ENCODE peak calls at places on chromosome 10, in nine cellular contexts. One of them, this sample, is unnamed.

GRCh38 chr10:58028597-58029366 is 238.9 kb downstream of the IPMK start:
- DNase-seq in NCI-H446 treated with DMSO at 0.1 percent for 48 hours: no peak
- DNase-seq in endothelial cell: no peak
- DNase-seq in ELR: peak
- DNase-seq in Peyer's patch: no peak
- DNase-seq in neural progenitor cell: no peak
- DNase-seq in naive thymus-derived CD8-positive, alpha-beta T cell: no peak
- DNase-seq in head of caudate nucleus: no peak
- DNase-seq in EL: peak
- DNase-seq in this sample: no peak

GRCh38 chr10:77971804-77972144 is 45.2 kb upstream of the DLG5 start:
- DNase-seq in NCI-H446 treated with DMSO at 0.1 percent for 48 hours: no peak
- DNase-seq in endothelial cell: no peak
- DNase-seq in ELR: no peak
- DNase-seq in Peyer's patch: no peak
- DNase-seq in neural progenitor cell: no peak
- DNase-seq in naive thymus-derived CD8-positive, alpha-beta T cell: no peak
- DNase-seq in head of caudate nucleus: no peak
- DNase-seq in EL: no peak
- DNase-seq in this sample: no peak

GRCh38 chr10:370222-370825 is 235.1 kb downstream of the ZMYND11 start:
- DNase-seq in NCI-H446 treated with DMSO at 0.1 percent for 48 hours: no peak
- DNase-seq in endothelial cell: no peak
- DNase-seq in ELR: no peak
- DNase-seq in Peyer's patch: no peak
- DNase-seq in neural progenitor cell: no peak
- DNase-seq in naive thymus-derived CD8-positive, alpha-beta T cell: no peak
- DNase-seq in head of caudate nucleus: no peak
- DNase-seq in EL: no peak
- DNase-seq in this sample: no peak

GRCh38 chr10:5502903-5503835 is 3.8 kb upstream of the CALML5 start:
- DNase-seq in NCI-H446 treated with DMSO at 0.1 percent for 48 hours: no peak
- DNase-seq in endothelial cell: no peak
- DNase-seq in ELR: no peak
- DNase-seq in Peyer's patch: peak
- DNase-seq in neural progenitor cell: no peak
- DNase-seq in naive thymus-derived CD8-positive, alpha-beta T cell: no peak
- DNase-seq in head of caudate nucleus: no peak
- DNase-seq in EL: no peak
- DNase-seq in this sample: no peak

GRCh38 chr10:101986277-101986971 is 69.5 kb downstream of the ARMH3 start:
- DNase-seq in NCI-H446 treated with DMSO at 0.1 percent for 48 hours: no peak
- DNase-seq in endothelial cell: no peak
- DNase-seq in ELR: no peak
- DNase-seq in Peyer's patch: peak
- DNase-seq in neural progenitor cell: no peak
- DNase-seq in naive thymus-derived CD8-positive, alpha-beta T cell: no peak
- DNase-seq in head of caudate nucleus: no peak
- DNase-seq in EL: no peak
- DNase-seq in this sample: no peak

GRCh38 chr10:13000431-13000830 is 1.1 kb downstream of the CCDC3 start:
- DNase-seq in NCI-H446 treated with DMSO at 0.1 percent for 48 hours: no peak
- DNase-seq in endothelial cell: no peak
- DNase-seq in ELR: no peak
- DNase-seq in Peyer's patch: no peak
- DNase-seq in neural progenitor cell: no peak
- DNase-seq in naive thymus-derived CD8-positive, alpha-beta T cell: no peak
- DNase-seq in head of caudate nucleus: no peak
- DNase-seq in EL: no peak
- DNase-seq in this sample: no peak

GRCh38 chr10:4849555-4850242 is 23.7 kb downstream of the AKR1E2 start:
- DNase-seq in NCI-H446 treated with DMSO at 0.1 percent for 48 hours: peak
- DNase-seq in endothelial cell: peak
- DNase-seq in ELR: peak
- DNase-seq in Peyer's patch: peak
- DNase-seq in neural progenitor cell: peak
- DNase-seq in naive thymus-derived CD8-positive, alpha-beta T cell: peak
- DNase-seq in head of caudate nucleus: peak
- DNase-seq in EL: peak
- DNase-seq in this sample: peak

GRCh38 chr10:60346661-60347060 is 43.0 kb downstream of the ANK3 start:
- DNase-seq in NCI-H446 treated with DMSO at 0.1 percent for 48 hours: no peak
- DNase-seq in endothelial cell: no peak
- DNase-seq in ELR: no peak
- DNase-seq in Peyer's patch: no peak
- DNase-seq in neural progenitor cell: no peak
- DNase-seq in naive thymus-derived CD8-positive, alpha-beta T cell: no peak
- DNase-seq in head of caudate nucleus: no peak
- DNase-seq in EL: no peak
- DNase-seq in this sample: no peak

GRCh38 chr10:24552346-24553016 is 171.2 kb downstream of the ARHGAP21 start:
- DNase-seq in NCI-H446 treated with DMSO at 0.1 percent for 48 hours: no peak
- DNase-seq in endothelial cell: peak
- DNase-seq in ELR: peak
- DNase-seq in Peyer's patch: peak
- DNase-seq in neural progenitor cell: peak
- DNase-seq in naive thymus-derived CD8-positive, alpha-beta T cell: peak
- DNase-seq in head of caudate nucleus: no peak
- DNase-seq in EL: peak
- DNase-seq in this sample: peak

GRCh38 chr10:104577861-104578480 is 63.1 kb upstream of the SORCS3 start:
- DNase-seq in NCI-H446 treated with DMSO at 0.1 percent for 48 hours: no peak
- DNase-seq in endothelial cell: no peak
- DNase-seq in ELR: peak
- DNase-seq in Peyer's patch: no peak
- DNase-seq in neural progenitor cell: peak
- DNase-seq in naive thymus-derived CD8-positive, alpha-beta T cell: no peak
- DNase-seq in head of caudate nucleus: no peak
- DNase-seq in EL: no peak
- DNase-seq in this sample: no peak

GRCh38 chr10:93061594-93062498 is 1.2 kb downstream of the CYP26C1 start:
- DNase-seq in NCI-H446 treated with DMSO at 0.1 percent for 48 hours: no peak
- DNase-seq in endothelial cell: no peak
- DNase-seq in ELR: no peak
- DNase-seq in Peyer's patch: no peak
- DNase-seq in neural progenitor cell: no peak
- DNase-seq in naive thymus-derived CD8-positive, alpha-beta T cell: no peak
- DNase-seq in head of caudate nucleus: no peak
- DNase-seq in EL: no peak
- DNase-seq in this sample: no peak

GRCh38 chr10:119020627-119020946 is 8.9 kb upstream of the NANOS1 start:
- DNase-seq in NCI-H446 treated with DMSO at 0.1 percent for 48 hours: no peak
- DNase-seq in endothelial cell: no peak
- DNase-seq in ELR: peak
- DNase-seq in Peyer's patch: no peak
- DNase-seq in neural progenitor cell: no peak
- DNase-seq in naive thymus-derived CD8-positive, alpha-beta T cell: no peak
- DNase-seq in head of caudate nucleus: peak
- DNase-seq in EL: peak
- DNase-seq in this sample: no peak

GRCh38 chr10:100984670-100985177 is 2.6 kb downstream of the MRPL43 start:
- DNase-seq in NCI-H446 treated with DMSO at 0.1 percent for 48 hours: no peak
- DNase-seq in endothelial cell: no peak
- DNase-seq in ELR: no peak
- DNase-seq in Peyer's patch: peak
- DNase-seq in neural progenitor cell: no peak
- DNase-seq in naive thymus-derived CD8-positive, alpha-beta T cell: no peak
- DNase-seq in head of caudate nucleus: no peak
- DNase-seq in EL: no peak
- DNase-seq in this sample: no peak

GRCh38 chr10:72263613-72264241 is 10.0 kb upstream of the DDIT4 start:
- DNase-seq in NCI-H446 treated with DMSO at 0.1 percent for 48 hours: no peak
- DNase-seq in endothelial cell: no peak
- DNase-seq in ELR: no peak
- DNase-seq in Peyer's patch: peak
- DNase-seq in neural progenitor cell: no peak
- DNase-seq in naive thymus-derived CD8-positive, alpha-beta T cell: peak
- DNase-seq in head of caudate nucleus: no peak
- DNase-seq in EL: no peak
- DNase-seq in this sample: no peak

GRCh38 chr10:49751216-49751615 is 10.9 kb downstream of the OGDHL start:
- DNase-seq in NCI-H446 treated with DMSO at 0.1 percent for 48 hours: no peak
- DNase-seq in endothelial cell: no peak
- DNase-seq in ELR: no peak
- DNase-seq in Peyer's patch: no peak
- DNase-seq in neural progenitor cell: no peak
- DNase-seq in naive thymus-derived CD8-positive, alpha-beta T cell: no peak
- DNase-seq in head of caudate nucleus: peak
- DNase-seq in EL: no peak
- DNase-seq in this sample: peak

GRCh38 chr10:95356-96115 is 39.7 kb upstream of the ZMYND11 start:
- DNase-seq in NCI-H446 treated with DMSO at 0.1 percent for 48 hours: no peak
- DNase-seq in endothelial cell: no peak
- DNase-seq in ELR: no peak
- DNase-seq in Peyer's patch: no peak
- DNase-seq in neural progenitor cell: no peak
- DNase-seq in naive thymus-derived CD8-positive, alpha-beta T cell: no peak
- DNase-seq in head of caudate nucleus: no peak
- DNase-seq in EL: no peak
- DNase-seq in this sample: no peak

GRCh38 chr10:85319150-85319549 is 990.8 kb downstream of the CCSER2 start:
- DNase-seq in NCI-H446 treated with DMSO at 0.1 percent for 48 hours: no peak
- DNase-seq in endothelial cell: no peak
- DNase-seq in ELR: no peak
- DNase-seq in Peyer's patch: no peak
- DNase-seq in neural progenitor cell: no peak
- DNase-seq in naive thymus-derived CD8-positive, alpha-beta T cell: no peak
- DNase-seq in head of caudate nucleus: no peak
- DNase-seq in EL: no peak
- DNase-seq in this sample: no peak

GRCh38 chr10:17685227-17685840 is 41.4 kb downstream of the STAM start:
- DNase-seq in NCI-H446 treated with DMSO at 0.1 percent for 48 hours: no peak
- DNase-seq in endothelial cell: no peak
- DNase-seq in ELR: no peak
- DNase-seq in Peyer's patch: no peak
- DNase-seq in neural progenitor cell: no peak
- DNase-seq in naive thymus-derived CD8-positive, alpha-beta T cell: no peak
- DNase-seq in head of caudate nucleus: no peak
- DNase-seq in EL: no peak
- DNase-seq in this sample: no peak

GRCh38 chr10:128843972-128844371 is 623.1 kb upstream of the MGMT start:
- DNase-seq in NCI-H446 treated with DMSO at 0.1 percent for 48 hours: no peak
- DNase-seq in endothelial cell: no peak
- DNase-seq in ELR: no peak
- DNase-seq in Peyer's patch: no peak
- DNase-seq in neural progenitor cell: no peak
- DNase-seq in naive thymus-derived CD8-positive, alpha-beta T cell: no peak
- DNase-seq in head of caudate nucleus: no peak
- DNase-seq in EL: no peak
- DNase-seq in this sample: no peak

GRCh38 chr10:34102237-34102673 is 712.8 kb downstream of the PARD3 start:
- DNase-seq in NCI-H446 treated with DMSO at 0.1 percent for 48 hours: no peak
- DNase-seq in endothelial cell: no peak
- DNase-seq in ELR: peak
- DNase-seq in Peyer's patch: peak
- DNase-seq in neural progenitor cell: no peak
- DNase-seq in naive thymus-derived CD8-positive, alpha-beta T cell: no peak
- DNase-seq in head of caudate nucleus: peak
- DNase-seq in EL: peak
- DNase-seq in this sample: no peak

GRCh38 chr10:61974611-61975010 is 73.1 kb downstream of the ARID5B start:
- DNase-seq in NCI-H446 treated with DMSO at 0.1 percent for 48 hours: no peak
- DNase-seq in endothelial cell: no peak
- DNase-seq in ELR: peak
- DNase-seq in Peyer's patch: peak
- DNase-seq in neural progenitor cell: no peak
- DNase-seq in naive thymus-derived CD8-positive, alpha-beta T cell: no peak
- DNase-seq in head of caudate nucleus: peak
- DNase-seq in EL: peak
- DNase-seq in this sample: no peak

GRCh38 chr10:92938846-92939245 is 90.5 kb downstream of the EXOC6 start:
- DNase-seq in NCI-H446 treated with DMSO at 0.1 percent for 48 hours: no peak
- DNase-seq in endothelial cell: no peak
- DNase-seq in ELR: no peak
- DNase-seq in Peyer's patch: no peak
- DNase-seq in neural progenitor cell: no peak
- DNase-seq in naive thymus-derived CD8-positive, alpha-beta T cell: no peak
- DNase-seq in head of caudate nucleus: no peak
- DNase-seq in EL: no peak
- DNase-seq in this sample: no peak

GRCh38 chr10:15486404-15486803 is 115.3 kb upstream of the FAM171A1 start:
- DNase-seq in NCI-H446 treated with DMSO at 0.1 percent for 48 hours: no peak
- DNase-seq in endothelial cell: no peak
- DNase-seq in ELR: no peak
- DNase-seq in Peyer's patch: no peak
- DNase-seq in neural progenitor cell: no peak
- DNase-seq in naive thymus-derived CD8-positive, alpha-beta T cell: no peak
- DNase-seq in head of caudate nucleus: no peak
- DNase-seq in EL: peak
- DNase-seq in this sample: no peak

GRCh38 chr10:35089641-35090161 is 440 bp downstream of the CUL2 start:
- DNase-seq in NCI-H446 treated with DMSO at 0.1 percent for 48 hours: no peak
- DNase-seq in endothelial cell: no peak
- DNase-seq in ELR: peak
- DNase-seq in Peyer's patch: no peak
- DNase-seq in neural progenitor cell: peak
- DNase-seq in naive thymus-derived CD8-positive, alpha-beta T cell: peak
- DNase-seq in head of caudate nucleus: no peak
- DNase-seq in EL: peak
- DNase-seq in this sample: peak

GRCh38 chr10:6299234-6299633 is 96.5 kb downstream of the PFKFB3 start:
- DNase-seq in NCI-H446 treated with DMSO at 0.1 percent for 48 hours: no peak
- DNase-seq in endothelial cell: no peak
- DNase-seq in ELR: peak
- DNase-seq in Peyer's patch: peak
- DNase-seq in neural progenitor cell: no peak
- DNase-seq in naive thymus-derived CD8-positive, alpha-beta T cell: no peak
- DNase-seq in head of caudate nucleus: peak
- DNase-seq in EL: no peak
- DNase-seq in this sample: no peak